ENCODE peak calls at places on chromosomes 11 and 22, in five cellular contexts. Q is GM13977; N is amygdala; U is stimulated activated CD4-positive, alpha-beta T cell treated with anti-CD3 and anti-CD28 coated beads, Interleukin-1b, Interleukin-23, amount 100 ng/mL, for 24 hours; I is NCI-H446. K is an unnamed sample.

GRCh38 chr11:35214792-35215193 is 75.8 kb downstream of the CD44 start:
- DNase-seq in Q (no peak), N (no peak), U (no peak), I (no peak), K (no peak)

GRCh38 chr11:2777871-2778629 is 78.3 kb upstream of the KCNQ1OT1 start:
- DNase-seq in Q (no peak), N (no peak), U (no peak), I (peak), K (no peak)

GRCh38 chr11:13595166-13595565 is 73.3 kb upstream of the FAR1 start:
- DNase-seq in Q (no peak), N (no peak), U (no peak), I (no peak), K (no peak)

GRCh38 chr11:116823031-116823843 is at the start of gene APOA4:
- DNase-seq in Q (no peak), N (no peak), U (no peak), I (no peak), K (no peak)

GRCh38 chr11:116687458-116688201 is 85.2 kb downstream of the BUD13 start:
- DNase-seq in Q (no peak), N (no peak), U (no peak), I (no peak), K (no peak)

GRCh38 chr11:820655-821512 is 2.2 kb downstream of the PNPLA2 start:
- DNase-seq in Q (no peak), N (peak), U (no peak), I (no peak), K (peak)

GRCh38 chr22:50074056-50074455 is 11.2 kb downstream of the MLC1 start:
- DNase-seq in Q (no peak), N (no peak), U (no peak), I (no peak), K (no peak)

GRCh38 chr11:13434247-13435205 is 28.5 kb downstream of the BTBD10 start:
- DNase-seq in Q (no peak), N (no peak), U (no peak), I (no peak), K (no peak)

GRCh38 chr11:65428578-65429068 is 6.0 kb downstream of the NEAT1 start:
- DNase-seq in Q (no peak), N (no peak), U (no peak), I (no peak), K (no peak)

GRCh38 chr11:121589946-121590537 is 137.3 kb upstream of the SORL1-AS1 start:
- DNase-seq in Q (peak), N (no peak), U (no peak), I (no peak), K (no peak)

GRCh38 chr22:23237201-23237798 is 57.0 kb downstream of the BCR start:
- DNase-seq in Q (no peak), N (peak), U (no peak), I (peak), K (no peak)

GRCh38 chr22:22681221-22681739 is 36.9 kb downstream of the GGTLC2 start:
- DNase-seq in Q (no peak), N (no peak), U (no peak), I (no peak), K (no peak)

GRCh38 chr22:23248583-23248982 is 68.3 kb downstream of the BCR start:
- DNase-seq in Q (no peak), N (no peak), U (no peak), I (no peak), K (no peak)